ENCODE peak calls at places on chromosomes 6 and 20, in four cellular contexts. B is right atrium auricular region, T is left lung, E is ascending aorta. Y is an unnamed sample.
A peak's percentile ranks its signal among the peaks of the same experiment; 100 is the strongest.

GRCh38 chr6:128280066-128280465 is 240.3 kb downstream of the PTPRK start:
- DNase-seq in B (no peak), T (no peak), E (no peak), Y (no peak)

GRCh38 chr20:10603971-10604864 is 69.6 kb downstream of the JAG1 start:
- DNase-seq in B (peak; percentile 82), T (no peak), E (peak; percentile 39), Y (peak; percentile 48)

GRCh38 chr6:81562169-81562568 is 190.3 kb downstream of the TENT5A start:
- DNase-seq in B (no peak), T (no peak), E (no peak), Y (no peak)

GRCh38 chr6:111602481-111603404 is 2.9 kb downstream of the TRAF3IP2 start:
- DNase-seq in B (peak; percentile 79), T (peak; percentile 41), E (peak; percentile 49), Y (peak; percentile 82)

GRCh38 chr20:63890616-63891015 is 4.3 kb upstream of the DNAJC5 start:
- DNase-seq in B (no peak), T (no peak), E (no peak), Y (no peak)

GRCh38 chr6:111838749-111839484 is 34.3 kb downstream of the FYN start:
- DNase-seq in B (no peak), T (no peak), E (no peak), Y (no peak)

GRCh38 chr6:72861935-72862432 is 240.1 kb downstream of the KCNQ5 start:
- DNase-seq in B (no peak), T (no peak), E (no peak), Y (peak; percentile 81)

GRCh38 chr6:159929819-159930218 is 39.0 kb downstream of the MAS1 start:
- DNase-seq in B (no peak), T (no peak), E (no peak), Y (no peak)

GRCh38 chr6:85360794-85361642 is 88.9 kb upstream of the NT5E start:
- DNase-seq in B (no peak), T (no peak), E (no peak), Y (no peak)

GRCh38 chr6:32972353-32973143 is 4.2 kb downstream of the BRD2 start:
- DNase-seq in B (no peak), T (peak; percentile 92), E (no peak), Y (no peak)

GRCh38 chr20:64131406-64131805 is 24.0 kb upstream of the NPBWR2 start:
- DNase-seq in B (no peak), T (peak; percentile 16), E (no peak), Y (no peak)

GRCh38 chr6:53998293-53998692 is 113.0 kb upstream of the MLIP start:
- DNase-seq in B (no peak), T (no peak), E (no peak), Y (no peak)

GRCh38 chr20:6265204-6265904 is 142.5 kb upstream of the FERMT1 start:
- DNase-seq in B (no peak), T (no peak), E (no peak), Y (no peak)

GRCh38 chr6:73504160-73504559 is 16.7 kb downstream of the EEF1A1 start:
- DNase-seq in B (no peak), T (no peak), E (no peak), Y (no peak)

GRCh38 chr20:13877789-13878188 is 93.0 kb downstream of the NDUFAF5 start:
- DNase-seq in B (no peak), T (no peak), E (no peak), Y (no peak)

GRCh38 chr20:15033269-15033668 is 695.9 kb upstream of the FLRT3 start:
- DNase-seq in B (no peak), T (no peak), E (no peak), Y (no peak)

GRCh38 chr20:51628533-51629398 is 86.2 kb upstream of the NFATC2 start:
- DNase-seq in B (no peak), T (no peak), E (no peak), Y (no peak)

GRCh38 chr20:44614525-44614924 is 32.1 kb downstream of the PKIG start:
- DNase-seq in B (no peak), T (no peak), E (no peak), Y (no peak)

GRCh38 chr20:63116412-63117106 is 99.4 kb downstream of the YTHDF1 start:
- DNase-seq in B (no peak), T (peak; percentile 81), E (no peak), Y (no peak)

GRCh38 chr20:49460916-49461315 is 21.6 kb downstream of the KCNB1 start:
- DNase-seq in B (no peak), T (no peak), E (no peak), Y (no peak)

GRCh38 chr6:33683051-33683571 is 28.4 kb downstream of the UQCC2 start:
- DNase-seq in B (no peak), T (peak; percentile 67), E (no peak), Y (no peak)

GRCh38 chr20:32052792-32053362 is 835 bp downstream of the HCK start:
- DNase-seq in B (no peak), T (peak; percentile 98), E (no peak), Y (peak; percentile 42)

GRCh38 chr6:35728663-35729348 is 8.0 kb upstream of the ARMC12 start:
- DNase-seq in B (no peak), T (peak; percentile 87), E (no peak), Y (peak; percentile 70)

GRCh38 chr6:49606696-49607390 is 29.8 kb downstream of the RHAG start:
- DNase-seq in B (no peak), T (no peak), E (no peak), Y (no peak)

GRCh38 chr20:49727473-49727872 is 13.8 kb upstream of the B4GALT5 start:
- DNase-seq in B (no peak), T (no peak), E (no peak), Y (no peak)

GRCh38 chr6:53263915-53264314 is 84.8 kb downstream of the ELOVL5 start:
- DNase-seq in B (no peak), T (no peak), E (no peak), Y (no peak)

GRCh38 chr6:127201321-127201720 is 65.3 kb upstream of the RNF146 start:
- DNase-seq in B (no peak), T (no peak), E (no peak), Y (no peak)

GRCh38 chr20:36856691-36857635 is 19.0 kb upstream of the TLDC2 start:
- DNase-seq in B (no peak), T (no peak), E (no peak), Y (no peak)

GRCh38 chr6:62059898-62060297 is 226.1 kb downstream of the KHDRBS2 start:
- DNase-seq in B (no peak), T (no peak), E (no peak), Y (no peak)

GRCh38 chr20:19073584-19074198 is 138.8 kb upstream of the SLC24A3 start:
- DNase-seq in B (no peak), T (no peak), E (no peak), Y (no peak)

GRCh38 chr6:235763-236360 is 56.4 kb upstream of the DUSP22 start:
- DNase-seq in B (no peak), T (no peak), E (no peak), Y (no peak)

GRCh38 chr6:168093071-168093505 is 14.1 kb upstream of the FRMD1 start:
- DNase-seq in B (no peak), T (peak; percentile 56), E (no peak), Y (no peak)

GRCh38 chr20:29409833-29410804 is 1847.3 kb upstream of the DEFB115 start:
- DNase-seq in B (no peak), T (peak; percentile 82), E (no peak), Y (no peak)

GRCh38 chr20:29408034-29408695 is 1849.3 kb upstream of the DEFB115 start:
- DNase-seq in B (no peak), T (peak; percentile 83), E (no peak), Y (no peak)

GRCh38 chr20:29410805-29411457 is 1846.5 kb upstream of the DEFB115 start:
- DNase-seq in B (no peak), T (no peak), E (no peak), Y (no peak)
- H3K9me3 ChIP-seq in B (no peaks in the 10 kb centered on the region), T (peaks cover 16% of the 10 kb centered on the region), E (no peaks in the 10 kb centered on the region), Y (no peaks in the 10 kb centered on the region)

DNA sequence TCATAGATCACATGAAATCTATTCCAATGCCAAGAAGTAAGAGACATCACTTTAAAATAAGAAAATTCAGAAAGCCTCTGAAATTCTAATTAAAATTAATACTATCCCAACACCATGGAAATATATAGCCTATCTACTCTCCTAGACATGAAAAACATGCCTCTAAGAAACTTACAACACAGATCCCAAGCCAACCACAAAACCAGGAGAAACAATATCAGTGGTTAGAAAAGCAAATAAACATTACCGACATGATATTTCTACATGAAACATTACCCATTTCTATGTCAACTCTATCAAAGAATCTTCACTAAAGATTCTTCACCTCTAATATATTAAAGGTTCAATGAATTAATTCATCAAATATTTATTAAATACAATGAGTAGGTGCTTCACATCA is 4.8 kb downstream of the EPB41L2 start:
- DNase-seq in B (no peak), T (no peak), E (no peak), Y (no peak)
- H3K9me3 ChIP-seq in B (peaks cover 4% of the 10 kb centered on the region), T (peaks cover 34% of the 10 kb centered on the region), E (peaks cover 24% of the 10 kb centered on the region), Y (peaks cover 10% of the 10 kb centered on the region)

DNA sequence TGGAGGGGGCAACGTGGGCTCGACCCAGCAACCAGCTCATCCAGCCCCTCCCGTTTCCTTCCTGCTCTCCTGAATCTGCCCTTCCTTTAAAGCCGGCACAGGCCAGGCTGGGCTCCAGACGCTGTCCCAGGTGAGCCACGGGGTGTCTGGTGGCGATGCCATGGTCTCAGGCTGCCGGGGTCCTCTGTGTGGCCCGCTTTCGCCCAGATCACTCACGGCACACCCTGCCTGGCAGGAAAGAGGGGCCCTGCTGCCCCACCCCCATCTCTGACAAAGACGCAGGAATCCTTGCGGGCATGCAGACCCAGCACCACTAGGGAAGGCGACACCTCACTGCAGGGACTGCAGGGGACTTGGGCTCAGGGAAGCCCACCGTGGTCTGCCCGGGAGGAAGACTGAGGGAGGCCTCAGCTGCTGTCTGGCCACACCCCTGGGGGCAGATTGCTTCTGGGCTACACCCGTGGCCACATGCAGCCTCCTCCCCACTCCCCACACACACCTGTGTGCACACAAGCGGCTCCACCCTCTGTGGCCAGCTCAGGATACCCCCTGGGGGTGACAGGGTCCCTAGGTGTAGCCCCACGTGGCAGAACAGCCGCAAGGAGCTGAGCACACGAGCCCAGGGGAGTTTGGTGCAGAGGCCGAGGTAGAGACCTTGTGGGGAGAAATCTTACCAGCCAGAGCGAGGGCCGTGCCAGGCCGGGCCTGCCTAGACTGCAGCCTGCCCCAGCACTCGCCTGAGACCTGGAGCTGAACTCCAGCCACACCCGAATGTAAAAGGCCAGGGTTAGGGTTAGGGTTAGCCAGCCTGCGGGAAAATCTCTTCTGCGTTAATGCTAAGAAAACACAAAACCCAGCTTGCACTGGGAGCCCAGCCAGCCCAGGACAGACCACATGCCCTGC is 104.6 kb downstream of the DLL1 start:
- DNase-seq in B (no peak), T (no peak), E (no peak), Y (no peak)
- H3K9me3 ChIP-seq in B (no peaks in the 10 kb centered on the region), T (no peaks in the 10 kb centered on the region), E (no peaks in the 10 kb centered on the region), Y (no peaks in the 10 kb centered on the region)

GRCh38 chr6:22323848-22324247 is 27.0 kb upstream of the PRL start:
- DNase-seq in B (no peak), T (no peak), E (no peak), Y (no peak)

GRCh38 chr6:22325481-22325880 is 28.6 kb upstream of the PRL start:
- DNase-seq in B (no peak), T (no peak), E (no peak), Y (no peak)

GRCh38 chr6:22327881-22328280 is 31.0 kb upstream of the PRL start:
- DNase-seq in B (no peak), T (no peak), E (no peak), Y (no peak)

GRCh38 chr6:22328499-22328898 is 31.7 kb upstream of the PRL start:
- DNase-seq in B (no peak), T (no peak), E (no peak), Y (no peak)

DNA sequence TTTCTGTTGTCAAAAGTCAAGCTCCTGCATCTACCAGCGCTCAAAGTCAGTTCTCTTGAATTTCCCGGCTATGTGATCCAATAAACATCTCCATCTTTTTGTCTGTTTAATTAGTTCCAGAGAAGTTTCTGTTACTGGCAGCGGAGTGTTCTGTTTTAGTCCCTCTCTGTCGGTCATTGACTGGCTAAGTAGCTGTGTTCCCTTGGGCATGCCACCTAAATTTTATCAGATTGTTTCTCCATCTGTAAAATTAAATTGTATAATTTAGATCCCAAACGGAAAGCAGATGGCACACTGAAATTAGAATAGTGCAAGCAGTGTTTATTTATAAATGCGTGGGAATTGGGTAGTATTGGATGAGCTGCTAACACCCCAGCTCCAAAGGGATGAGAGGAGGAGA is 29.7 kb upstream of the PRL start:
- DNase-seq in B (no peak), T (no peak), E (no peak), Y (no peak)
- H3K9me3 ChIP-seq in B (no peaks in the 10 kb centered on the region), T (no peaks in the 10 kb centered on the region), E (no peaks in the 10 kb centered on the region), Y (no peaks in the 10 kb centered on the region)

Y was measured in gastrocnemius medialis.